ENCODE peak calls at places on chromosomes 16 and 17, in nine cellular contexts. Z is left lung, K is astrocyte of the spinal cord, H is HFF-Myc, E is AG04450, U is ovary, N is heart left ventricle, T is left ventricle myocardium inferior, A is HepG2. X is an unnamed sample.

GRCh38 chr16:15052747-15053476 is 3.0 kb downstream of the NTAN1 start:
- DNase-seq in N (no peak), T (no peak), E (no peak), K (no peak), U (no peak), A (no peak), Z (no peak), H (no peak), X (no peak)

GRCh38 chr16:60674241-60674640 is 1362.0 kb downstream of the CDH8 start:
- DNase-seq in K (no peak), H (no peak), U (no peak), T (no peak), Z (no peak), E (no peak), N (no peak), A (no peak), X (no peak)

GRCh38 chr17:28457890-28458289 is 15.6 kb upstream of the SLC13A2 start:
- DNase-seq in E (no peak), T (no peak), A (no peak), K (no peak), U (no peak), N (no peak), Z (no peak), H (no peak), X (no peak)

GRCh38 chr16:49513040-49513439 is 139.4 kb downstream of the C16orf78 start:
- DNase-seq in K (no peak), H (no peak), U (no peak), E (no peak), N (no peak), A (no peak), Z (no peak), T (no peak), X (no peak)

GRCh38 chr16:89261691-89262563 is 44.4 kb downstream of the ZNF778 start:
- DNase-seq in H (no peak), Z (no peak), K (no peak), U (peak; percentile 54), E (no peak), N (no peak), A (peak; percentile 62), T (no peak), X (no peak)

GRCh38 chr17:49951362-49952080 is 17.5 kb upstream of the DLX4 start:
- DNase-seq in T (no peak), Z (no peak), A (no peak), K (no peak), E (no peak), N (no peak), H (no peak), U (peak; percentile 64), X (no peak)

GRCh38 chr17:41171881-41172280 is 3.9 kb upstream of the KRTAP4-3 start:
- DNase-seq in K (no peak), N (no peak), A (no peak), Z (no peak), U (no peak), T (no peak), H (no peak), E (peak; percentile 6), X (peak; percentile 67)

GRCh38 chr16:85327731-85328664 is 215.7 kb upstream of the CIBAR2 start:
- DNase-seq in E (no peak), Z (no peak), K (peak; percentile 82), T (no peak), H (no peak), N (peak; percentile 63), U (peak; percentile 56), A (no peak), X (no peak)

GRCh38 chr17:49349535-49349934 is 12.5 kb downstream of the ZNF652 start:
- DNase-seq in T (no peak), H (no peak), N (no peak), A (no peak), U (no peak), K (no peak), E (no peak), Z (no peak), X (no peak)

GRCh38 chr17:81025065-81025751 is 9.7 kb upstream of the BAIAP2 start:
- DNase-seq in N (no peak), H (no peak), T (no peak), K (no peak), Z (peak; percentile 73), A (no peak), U (no peak), E (no peak), X (no peak)

GRCh38 chr17:43316522-43317142 is 82.2 kb upstream of the ARL4D start:
- DNase-seq in A (no peak), U (no peak), H (no peak), K (no peak), Z (no peak), T (no peak), E (no peak), N (no peak), X (no peak)

GRCh38 chr17:77246110-77247047 is 105.6 kb downstream of the SEC14L1 start:
- DNase-seq in K (no peak), T (no peak), Z (no peak), H (no peak), A (no peak), U (no peak), N (no peak), E (no peak), X (no peak)
- H3K4me3 ChIP-seq in K (peak overlapping the region; percentile 47), T (peak overlapping the region; percentile 71), Z (peak overlapping the region; percentile 44), H (peak overlapping the region; percentile 47), A (peak overlapping the region; percentile 81), U (peak overlapping the region; percentile 38), N (peak overlapping the region; percentile 78), E (peak overlapping the region; percentile 62), X (peak overlapping the region; percentile 64)

GRCh38 chr17:30382345-30382744 is 3.6 kb downstream of the CPD start:
- DNase-seq in T (no peak), Z (no peak), H (no peak), N (no peak), E (no peak), K (no peak), A (no peak), U (no peak), X (no peak)
- TF ChIP-seq CTCF in T (no peak), Z (no peak), H (no peak), N (no peak), E (no peak), K (no peak), A (no peak), U (no peak), X (no peak)

DNA sequence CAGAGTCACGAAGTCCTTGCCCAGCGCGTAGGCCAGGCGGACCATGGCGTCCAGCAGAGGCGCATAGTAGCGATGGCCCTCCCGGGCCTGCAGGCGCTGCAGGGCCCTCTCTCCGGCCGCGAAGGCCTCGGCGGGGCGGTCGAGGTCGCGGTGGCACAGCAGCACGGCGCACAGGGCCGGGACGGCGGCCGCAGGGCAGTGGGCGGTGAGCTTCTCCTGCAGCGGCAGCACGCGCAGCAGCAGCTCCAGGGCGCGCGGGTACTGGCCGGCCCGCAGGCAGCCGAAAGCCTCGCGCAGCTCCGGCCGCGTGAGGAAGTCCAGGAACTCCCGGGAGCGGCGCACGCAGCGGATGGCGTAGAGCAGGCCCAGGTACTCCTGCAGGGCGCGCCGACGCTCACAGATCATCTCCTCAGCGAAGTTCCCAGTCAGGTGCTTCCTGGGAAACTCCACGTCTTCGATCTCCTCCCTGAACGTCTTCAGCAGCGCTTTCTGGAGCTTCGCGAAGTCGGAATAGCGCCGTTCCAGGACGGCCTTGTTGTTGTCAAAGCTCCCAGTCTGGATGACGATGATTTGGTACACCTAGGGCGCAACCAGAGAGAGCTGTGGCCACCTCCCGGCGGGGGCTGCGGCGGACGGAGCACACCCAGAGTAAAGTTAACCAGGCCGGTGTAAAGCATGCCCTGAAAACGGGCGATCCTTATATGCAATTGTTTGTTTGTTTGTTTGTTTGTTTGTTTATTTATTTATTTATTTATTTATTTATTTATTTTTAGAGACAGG is 7.4 kb downstream of the SNX20 start:
- DNase-seq in E (no peak), H (no peak), K (no peak), A (no peak), U (no peak), Z (peak; percentile 32), T (no peak), N (no peak), X (no peak)
- H3K4me3 ChIP-seq in E (no peak overlapping the region), H (no peak overlapping the region), K (no peak overlapping the region), A (no peak overlapping the region), U (no peak overlapping the region), Z (no peak overlapping the region), T (no peak overlapping the region), N (no peak overlapping the region), X (no peak overlapping the region)

GRCh38 chr17:55057184-55057583 is 88.6 kb downstream of the STXBP4 start:
- DNase-seq in K (no peak), Z (no peak), N (no peak), U (no peak), T (no peak), H (no peak), A (no peak), E (no peak), X (no peak)

GRCh38 chr17:55056530-55056929 is 88.0 kb downstream of the STXBP4 start:
- DNase-seq in T (no peak), A (peak; percentile 31), E (no peak), K (peak; percentile 16), H (no peak), N (no peak), U (no peak), Z (no peak), X (no peak)

GRCh38 chr17:55059724-55060123 is 91.2 kb downstream of the STXBP4 start:
- DNase-seq in T (no peak), H (no peak), A (no peak), Z (no peak), K (no peak), N (no peak), U (no peak), E (no peak), X (no peak)

GRCh38 chr17:55054429-55054828 is 85.9 kb downstream of the STXBP4 start:
- DNase-seq in N (no peak), E (no peak), K (no peak), T (no peak), U (no peak), Z (no peak), A (no peak), H (no peak), X (no peak)

DNA sequence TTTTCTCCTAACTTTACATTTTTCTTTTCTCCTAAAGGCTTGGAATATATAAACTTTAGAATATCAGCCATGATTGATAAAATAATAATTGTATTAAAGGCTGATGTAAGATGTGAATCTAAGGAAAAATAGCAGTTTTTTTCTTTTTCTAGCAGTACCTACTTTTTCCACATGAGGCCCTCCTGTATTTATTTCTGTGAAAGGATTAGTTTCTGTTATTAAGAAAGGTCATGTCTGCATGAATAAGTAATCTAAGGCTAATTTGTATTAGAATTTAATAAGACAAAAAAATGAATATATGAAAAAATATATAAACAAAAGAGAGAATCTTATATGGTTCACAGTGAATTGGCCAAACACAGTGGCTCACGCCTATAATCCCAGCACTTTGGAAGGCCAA is 85.3 kb downstream of the STXBP4 start:
- DNase-seq in T (no peak), Z (no peak), N (no peak), A (no peak), U (no peak), H (no peak), E (no peak), K (peak; percentile 20), X (no peak)
- TF ChIP-seq CTCF in T (peak; percentile 42), Z (no peak), N (peak; percentile 17), A (peak; percentile 46), U (peak; percentile 7), H (no peak), E (peak; percentile 46), K (peak; percentile 43), X (peak; percentile 30)

X was measured in AG09309.